ENCODE peak calls at places on chromosomes 13 and 19, in seven cellular contexts. One of them, this sample, is unnamed.

GRCh38 chr13:102555914-102556553 is 40.8 kb upstream of the TPP2 start:
- DNase-seq in SK-N-SH: peak
- DNase-seq in GM12878: no peak
- DNase-seq in Panc1: peak
- DNase-seq in K562: peak
- DNase-seq in H1: no peak
- DNase-seq in HCT116: peak
- DNase-seq in this sample: peak

GRCh38 chr13:28754698-28755545 is 36.2 kb upstream of the SLC46A3 start:
- DNase-seq in GM12878: no peak
- DNase-seq in SK-N-SH: peak
- DNase-seq in Panc1: no peak
- DNase-seq in K562: peak
- DNase-seq in H1: peak
- DNase-seq in HCT116: peak
- DNase-seq in this sample: peak

GRCh38 chr13:48349525-48349924 is 46.0 kb downstream of the RB1 start:
- DNase-seq in H1: no peak
- DNase-seq in SK-N-SH: no peak
- DNase-seq in Panc1: no peak
- DNase-seq in HCT116: no peak
- DNase-seq in GM12878: no peak
- DNase-seq in K562: no peak
- DNase-seq in this sample: no peak

GRCh38 chr19:6220385-6221191 is 59.2 kb downstream of the MLLT1 start:
- DNase-seq in SK-N-SH: no peak
- DNase-seq in Panc1: no peak
- DNase-seq in K562: no peak
- DNase-seq in H1: no peak
- DNase-seq in GM12878: no peak
- DNase-seq in HCT116: no peak
- DNase-seq in this sample: no peak

GRCh38 chr13:109760951-109761350 is 25.4 kb downstream of the IRS2 start:
- DNase-seq in SK-N-SH: no peak
- DNase-seq in Panc1: no peak
- DNase-seq in H1: no peak
- DNase-seq in GM12878: no peak
- DNase-seq in HCT116: no peak
- DNase-seq in K562: no peak
- DNase-seq in this sample: no peak

GRCh38 chr19:10363789-10364281 is 16.5 kb downstream of the TYK2 start:
- DNase-seq in K562: no peak
- DNase-seq in Panc1: no peak
- DNase-seq in H1: no peak
- DNase-seq in HCT116: no peak
- DNase-seq in SK-N-SH: no peak
- DNase-seq in GM12878: no peak
- DNase-seq in this sample: no peak

GRCh38 chr13:98454389-98454881 is 122.5 kb downstream of the STK24 start:
- DNase-seq in Panc1: no peak
- DNase-seq in GM12878: no peak
- DNase-seq in SK-N-SH: no peak
- DNase-seq in H1: no peak
- DNase-seq in K562: no peak
- DNase-seq in HCT116: no peak
- DNase-seq in this sample: peak

GRCh38 chr19:53942001-53942786 is 20.5 kb upstream of the CACNG8 start:
- DNase-seq in HCT116: no peak
- DNase-seq in K562: peak
- DNase-seq in SK-N-SH: peak
- DNase-seq in Panc1: no peak
- DNase-seq in H1: peak
- DNase-seq in GM12878: no peak
- DNase-seq in this sample: peak

GRCh38 chr19:3543150-3544053 is 4.4 kb downstream of the TEKTIP1 start:
- DNase-seq in Panc1: no peak
- DNase-seq in GM12878: no peak
- DNase-seq in SK-N-SH: no peak
- DNase-seq in H1: no peak
- DNase-seq in HCT116: no peak
- DNase-seq in K562: no peak
- DNase-seq in this sample: no peak

GRCh38 chr13:32989331-32989730 is 26.9 kb upstream of the KL start:
- DNase-seq in H1: no peak
- DNase-seq in SK-N-SH: no peak
- DNase-seq in Panc1: no peak
- DNase-seq in HCT116: no peak
- DNase-seq in K562: no peak
- DNase-seq in GM12878: no peak
- DNase-seq in this sample: no peak

GRCh38 chr19:30755581-30755980 is 383.4 kb downstream of the ZNF536 start:
- DNase-seq in HCT116: no peak
- DNase-seq in Panc1: no peak
- DNase-seq in K562: no peak
- DNase-seq in SK-N-SH: no peak
- DNase-seq in H1: no peak
- DNase-seq in GM12878: no peak
- DNase-seq in this sample: no peak

GRCh38 chr19:55101261-55101660 is 16.2 kb downstream of the PPP1R12C start:
- DNase-seq in HCT116: no peak
- DNase-seq in Panc1: no peak
- DNase-seq in H1: no peak
- DNase-seq in K562: no peak
- DNase-seq in GM12878: no peak
- DNase-seq in SK-N-SH: no peak
- DNase-seq in this sample: no peak

GRCh38 chr13:44017756-44018309 is 138.1 kb downstream of the LACC1 start:
- DNase-seq in HCT116: no peak
- DNase-seq in SK-N-SH: no peak
- DNase-seq in K562: no peak
- DNase-seq in Panc1: no peak
- DNase-seq in H1: no peak
- DNase-seq in GM12878: no peak
- DNase-seq in this sample: no peak

GRCh38 chr13:42066542-42066941 is 18.1 kb downstream of the DGKH start:
- DNase-seq in GM12878: no peak
- DNase-seq in K562: no peak
- DNase-seq in H1: no peak
- DNase-seq in HCT116: no peak
- DNase-seq in SK-N-SH: no peak
- DNase-seq in Panc1: no peak
- DNase-seq in this sample: no peak

GRCh38 chr13:42064966-42065365 is 16.5 kb downstream of the DGKH start:
- DNase-seq in K562: no peak
- DNase-seq in H1: no peak
- DNase-seq in GM12878: no peak
- DNase-seq in Panc1: no peak
- DNase-seq in HCT116: no peak
- DNase-seq in SK-N-SH: no peak
- DNase-seq in this sample: no peak

GRCh38 chr13:42063105-42063504 is 14.7 kb downstream of the DGKH start:
- DNase-seq in SK-N-SH: no peak
- DNase-seq in GM12878: no peak
- DNase-seq in Panc1: no peak
- DNase-seq in K562: no peak
- DNase-seq in H1: no peak
- DNase-seq in HCT116: no peak
- DNase-seq in this sample: no peak

GRCh38 chr13:42065414-42065813 is 17.0 kb downstream of the DGKH start:
- DNase-seq in Panc1: no peak
- DNase-seq in H1: no peak
- DNase-seq in HCT116: no peak
- DNase-seq in K562: no peak
- DNase-seq in GM12878: no peak
- DNase-seq in SK-N-SH: no peak
- DNase-seq in this sample: no peak

DNA sequence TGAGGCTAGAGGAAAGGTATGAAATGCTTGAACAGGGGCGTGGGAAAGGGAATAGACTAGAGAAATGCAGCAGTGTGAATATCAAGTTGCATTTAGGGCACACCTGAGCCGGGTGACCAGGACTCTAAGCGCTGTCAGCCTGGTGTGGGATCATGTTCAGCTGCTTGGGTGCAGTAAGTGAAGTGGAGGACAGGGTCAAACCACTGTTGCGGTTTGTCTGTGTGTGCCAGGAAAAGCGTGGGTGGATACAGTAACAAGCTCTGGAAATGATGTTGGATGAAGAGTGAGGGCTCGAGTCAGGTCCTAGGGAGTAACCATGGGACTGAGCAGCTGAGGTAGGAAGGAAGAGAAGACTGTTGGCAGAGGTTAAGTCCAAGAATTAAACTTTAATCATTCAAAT is 15.8 kb downstream of the DGKH start:
- DNase-seq in K562: no peak
- DNase-seq in SK-N-SH: no peak
- DNase-seq in H1: no peak
- DNase-seq in GM12878: no peak
- DNase-seq in HCT116: no peak
- DNase-seq in Panc1: no peak
- DNase-seq in this sample: no peak
- TF ChIP-seq SIN3A in K562: no peak
- TF ChIP-seq SIN3A in SK-N-SH: no peak
- TF ChIP-seq SIN3A in H1: no peak
- TF ChIP-seq SIN3A in GM12878: no peak
- TF ChIP-seq SIN3A in HCT116: no peak
- TF ChIP-seq SIN3A in Panc1: no peak
- TF ChIP-seq SIN3A in this sample: no peak

DNA sequence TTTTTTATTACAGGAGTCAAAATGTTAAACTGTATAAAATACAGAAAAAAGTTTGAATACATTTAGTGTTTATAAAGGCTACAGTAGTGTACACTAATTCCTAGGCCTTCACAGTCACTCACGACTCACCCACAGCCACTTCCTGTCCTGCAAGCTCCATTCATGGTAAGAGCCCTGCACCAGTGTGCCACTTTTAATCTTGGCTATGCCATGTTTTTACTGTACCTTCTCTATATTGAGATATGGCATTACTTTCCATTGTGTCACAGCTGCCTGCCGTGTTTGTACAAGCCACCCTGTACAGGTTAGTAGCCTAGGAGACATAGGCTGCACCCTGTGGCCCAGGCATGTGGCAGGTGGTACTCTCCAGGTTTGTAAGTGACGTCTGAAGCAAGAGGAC is 32.1 kb downstream of the C1QTNF9 start:
- DNase-seq in SK-N-SH: no peak
- DNase-seq in GM12878: no peak
- DNase-seq in H1: no peak
- DNase-seq in HCT116: peak
- DNase-seq in Panc1: no peak
- DNase-seq in K562: no peak
- DNase-seq in this sample: no peak
- TF ChIP-seq SIN3A in SK-N-SH: no peak
- TF ChIP-seq SIN3A in GM12878: no peak
- TF ChIP-seq SIN3A in H1: no peak
- TF ChIP-seq SIN3A in HCT116: no peak
- TF ChIP-seq SIN3A in Panc1: no peak
- TF ChIP-seq SIN3A in K562: no peak
- TF ChIP-seq SIN3A in this sample: no peak

GRCh38 chr19:14116525-14116917 is 1.0 kb downstream of the PRKACA start:
- DNase-seq in H1: no peak
- DNase-seq in K562: no peak
- DNase-seq in SK-N-SH: no peak
- DNase-seq in Panc1: no peak
- DNase-seq in GM12878: no peak
- DNase-seq in HCT116: no peak
- DNase-seq in this sample: no peak

GRCh38 chr19:14117668-14118164 is at the start of gene PRKACA:
- DNase-seq in SK-N-SH: peak
- DNase-seq in H1: peak
- DNase-seq in HCT116: peak
- DNase-seq in Panc1: peak
- DNase-seq in GM12878: peak
- DNase-seq in K562: peak
- DNase-seq in this sample: peak

GRCh38 chr19:14115761-14116160 is 1.8 kb downstream of the PRKACA start:
- DNase-seq in H1: no peak
- DNase-seq in K562: no peak
- DNase-seq in Panc1: no peak
- DNase-seq in SK-N-SH: no peak
- DNase-seq in GM12878: no peak
- DNase-seq in HCT116: no peak
- DNase-seq in this sample: no peak

GRCh38 chr19:14118165-14119051 is 846 bp upstream of the PRKACA start:
- DNase-seq in H1: peak
- DNase-seq in HCT116: no peak
- DNase-seq in Panc1: no peak
- DNase-seq in SK-N-SH: peak
- DNase-seq in GM12878: no peak
- DNase-seq in K562: no peak
- DNase-seq in this sample: peak

DNA sequence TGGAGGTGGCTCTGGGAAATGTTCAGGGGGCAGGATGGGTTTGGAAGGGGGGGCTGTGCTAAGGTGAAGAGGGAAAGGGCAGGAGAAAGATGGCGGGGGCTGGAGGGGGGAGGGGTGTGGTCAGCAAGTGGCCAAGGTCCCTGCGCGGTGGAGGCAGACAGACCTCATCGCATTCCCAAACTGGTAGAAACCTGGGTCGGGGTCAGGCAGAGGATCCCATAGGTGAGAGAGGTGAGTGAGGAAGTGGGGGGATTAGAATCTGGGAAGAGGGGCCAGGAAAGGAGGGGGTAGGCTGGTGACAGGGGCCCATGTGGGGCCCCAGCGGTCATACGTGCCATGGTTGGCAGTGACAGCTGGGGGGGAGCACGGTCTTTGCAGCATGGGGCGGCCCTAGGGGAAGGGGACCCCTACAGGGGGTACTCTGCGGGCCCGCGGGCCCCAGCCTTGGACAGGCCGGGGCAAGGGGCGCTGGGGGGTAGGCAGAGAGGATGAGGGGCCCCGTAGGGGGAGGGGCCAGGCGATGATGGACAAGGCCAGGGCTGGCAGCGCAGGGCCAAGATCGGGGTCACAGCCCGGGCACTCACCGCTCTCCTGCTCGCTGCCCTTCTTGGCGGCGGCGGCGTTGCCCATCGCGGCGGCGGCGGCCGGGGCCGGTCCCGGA is 514 bp downstream of the PRKACA start:
- DNase-seq in Panc1: no peak
- DNase-seq in GM12878: no peak
- DNase-seq in H1: no peak
- DNase-seq in HCT116: no peak
- DNase-seq in SK-N-SH: peak
- DNase-seq in K562: peak
- DNase-seq in this sample: no peak
- TF ChIP-seq SIN3A in Panc1: no peak
- TF ChIP-seq SIN3A in GM12878: peak
- TF ChIP-seq SIN3A in H1: peak
- TF ChIP-seq SIN3A in HCT116: no peak
- TF ChIP-seq SIN3A in SK-N-SH: no peak
- TF ChIP-seq SIN3A in K562: peak
- TF ChIP-seq SIN3A in this sample: no peak

DNA sequence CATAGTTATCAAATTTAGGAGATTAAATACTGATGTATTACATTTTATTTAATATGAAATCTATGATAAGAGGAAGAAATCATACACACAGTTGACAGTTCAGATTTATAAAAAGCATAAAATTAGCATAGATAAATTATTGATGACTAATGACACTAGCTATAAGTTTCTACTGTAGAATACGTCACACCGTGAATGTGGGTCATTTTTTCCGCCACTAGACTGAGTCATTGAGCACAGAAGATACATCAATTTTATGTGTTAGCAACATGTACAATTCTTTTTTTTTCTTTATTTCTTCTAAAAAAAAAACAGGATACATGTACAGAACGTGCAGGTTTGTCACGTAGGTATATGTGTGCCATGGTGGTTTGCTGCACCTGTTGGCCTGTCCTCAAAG is 22.2 kb downstream of the AP2S1 start:
- DNase-seq in SK-N-SH: no peak
- DNase-seq in K562: no peak
- DNase-seq in H1: no peak
- DNase-seq in GM12878: no peak
- DNase-seq in Panc1: no peak
- DNase-seq in HCT116: no peak
- DNase-seq in this sample: no peak
- TF ChIP-seq SIN3A in SK-N-SH: no peak
- TF ChIP-seq SIN3A in K562: no peak
- TF ChIP-seq SIN3A in H1: no peak
- TF ChIP-seq SIN3A in GM12878: no peak
- TF ChIP-seq SIN3A in Panc1: no peak
- TF ChIP-seq SIN3A in HCT116: no peak
- TF ChIP-seq SIN3A in this sample: no peak

This sample was measured in HepG2.